ENCODE peak calls at places on chromosomes 7 and 10, in seven cellular contexts. T, S, V, R, J, M and Z are unnamed samples.

GRCh38 chr10:28810062-28810870 is 132.9 kb downstream of the BAMBI start:
- DNase-seq in J (peak; percentile 53), R (no peak), S (peak; percentile 38), M (no peak), V (no peak), T (no peak), Z (no peak)

GRCh38 chr7:157704365-157704764 is 367.6 kb downstream of the DNAJB6 start:
- DNase-seq in V (no peak), R (no peak), T (no peak), S (no peak), J (no peak), M (no peak), Z (no peak)

GRCh38 chr10:22022257-22023051 is 18.9 kb upstream of the DNAJC1 start:
- DNase-seq in S (no peak), J (peak; percentile 88), M (no peak), V (no peak), R (peak; percentile 28), T (no peak), Z (peak; percentile 13)

GRCh38 chr10:125707852-125708468 is 11.5 kb upstream of the EDRF1 start:
- DNase-seq in M (no peak), S (peak; percentile 35), J (peak; percentile 47), R (no peak), V (no peak), T (peak; percentile 65), Z (peak; percentile 6)

GRCh38 chr10:6070647-6071046 is 8.5 kb upstream of the IL2RA start:
- DNase-seq in J (no peak), R (no peak), V (no peak), T (no peak), M (no peak), S (no peak), Z (no peak)

GRCh38 chr10:114607358-114607998 is 50.6 kb downstream of the ABLIM1 start:
- DNase-seq in J (peak; percentile 49), R (no peak), T (no peak), S (peak; percentile 56), M (no peak), V (peak; percentile 59), Z (no peak)

GRCh38 chr10:77837925-77838595 is 88.5 kb downstream of the DLG5 start:
- DNase-seq in R (no peak), V (no peak), S (no peak), T (no peak), M (no peak), J (no peak), Z (no peak)

GRCh38 chr10:102121739-102122372 is 1.7 kb upstream of the LDB1 start:
- DNase-seq in R (peak; percentile 50), J (peak; percentile 58), M (no peak), S (peak; percentile 69), T (no peak), V (no peak), Z (peak; percentile 49)

GRCh38 chr7:84637568-84638338 is 443.2 kb upstream of the SEMA3A start:
- DNase-seq in T (peak; percentile 92), V (no peak), M (no peak), J (peak; percentile 79), S (peak; percentile 90), R (no peak), Z (peak; percentile 92)

GRCh38 chr7:1192171-1192676 is 32.2 kb upstream of the ZFAND2A start:
- DNase-seq in T (peak; percentile 80), J (peak; percentile 93), R (no peak), S (peak; percentile 95), M (no peak), V (no peak), Z (peak; percentile 70)

GRCh38 chr7:66597472-66597871 is 31.2 kb upstream of the KCTD7 start:
- DNase-seq in S (no peak), J (no peak), R (no peak), V (no peak), M (no peak), T (no peak), Z (no peak)

GRCh38 chr10:33009244-33010131 is 51.5 kb upstream of the ITGB1 start:
- DNase-seq in S (no peak), M (no peak), V (no peak), J (no peak), R (no peak), T (no peak), Z (no peak)

GRCh38 chr7:69695998-69696657 is 97.9 kb downstream of the AUTS2 start:
- DNase-seq in S (no peak), V (no peak), M (no peak), T (no peak), J (no peak), R (no peak), Z (no peak)

GRCh38 chr10:121455377-121455776 is 142.9 kb downstream of the FGFR2 start:
- DNase-seq in J (no peak), M (no peak), S (no peak), R (peak; percentile 62), T (no peak), V (no peak), Z (no peak)

GRCh38 chr7:70710011-70710480 is 421.9 kb upstream of the GALNT17 start:
- DNase-seq in T (peak; percentile 84), R (no peak), J (peak; percentile 72), S (peak; percentile 76), M (no peak), V (no peak), Z (peak; percentile 85)

GRCh38 chr7:139730746-139731612 is 46.8 kb downstream of the HIPK2 start:
- DNase-seq in M (no peak), T (peak; percentile 29), J (peak; percentile 90), V (peak; percentile 71), R (no peak), S (peak; percentile 72), Z (peak; percentile 58)

GRCh38 chr10:69290993-69291392 is 12.7 kb downstream of the HK1 start:
- DNase-seq in R (no peak), T (no peak), M (no peak), S (no peak), V (no peak), J (no peak), Z (no peak)

GRCh38 chr10:8049874-8050560 is 4.5 kb upstream of the GATA3 start:
- DNase-seq in R (no peak), T (no peak), S (no peak), V (no peak), M (no peak), J (no peak), Z (no peak)

GRCh38 chr7:144787127-144787526 is 48.7 kb downstream of the TPK1 start:
- DNase-seq in R (no peak), S (no peak), J (no peak), T (no peak), M (no peak), V (no peak), Z (no peak)

GRCh38 chr7:47444376-47445098 is 137.4 kb downstream of the TNS3 start:
- DNase-seq in S (no peak), T (peak; percentile 35), J (peak; percentile 39), V (no peak), M (no peak), R (peak; percentile 49), Z (peak; percentile 44)

GRCh38 chr10:71657604-71658348 is 61.8 kb downstream of the C10orf105 start:
- DNase-seq in M (no peak), T (no peak), J (no peak), V (no peak), S (no peak), R (peak; percentile 47), Z (no peak)

GRCh38 chr10:122060250-122060649 is 71.3 kb downstream of the TACC2 start:
- DNase-seq in M (no peak), R (no peak), J (peak; percentile 31), S (peak; percentile 49), V (no peak), T (no peak), Z (peak; percentile 33)

DNA sequence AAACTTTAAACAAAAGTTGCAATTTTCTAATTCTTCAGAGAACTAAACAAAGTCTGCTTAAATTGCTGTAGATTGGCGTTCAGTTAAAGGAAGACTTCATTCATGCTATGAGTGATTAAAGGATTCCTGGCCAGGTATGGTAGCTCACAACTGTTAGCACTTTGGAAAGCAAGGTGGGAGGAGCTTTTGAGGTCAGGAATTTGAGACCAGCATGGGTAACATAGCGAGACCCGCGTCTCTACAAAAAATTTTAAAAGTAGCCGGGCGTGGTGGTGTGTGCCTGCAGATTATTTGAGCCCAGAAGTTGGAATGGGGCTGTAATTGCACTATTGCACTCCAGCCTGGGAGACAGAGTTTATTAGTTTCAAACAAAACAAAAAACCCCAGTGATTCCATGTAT is 13.5 kb upstream of the SCRN1 start:
- DNase-seq in M (no peak), R (no peak), J (no peak), V (no peak), T (no peak), S (no peak), Z (no peak)
- TF ChIP-seq CTCF in M (no peak), R (no peak), J (no peak), V (no peak), T (no peak), S (no peak), Z (no peak)

DNA sequence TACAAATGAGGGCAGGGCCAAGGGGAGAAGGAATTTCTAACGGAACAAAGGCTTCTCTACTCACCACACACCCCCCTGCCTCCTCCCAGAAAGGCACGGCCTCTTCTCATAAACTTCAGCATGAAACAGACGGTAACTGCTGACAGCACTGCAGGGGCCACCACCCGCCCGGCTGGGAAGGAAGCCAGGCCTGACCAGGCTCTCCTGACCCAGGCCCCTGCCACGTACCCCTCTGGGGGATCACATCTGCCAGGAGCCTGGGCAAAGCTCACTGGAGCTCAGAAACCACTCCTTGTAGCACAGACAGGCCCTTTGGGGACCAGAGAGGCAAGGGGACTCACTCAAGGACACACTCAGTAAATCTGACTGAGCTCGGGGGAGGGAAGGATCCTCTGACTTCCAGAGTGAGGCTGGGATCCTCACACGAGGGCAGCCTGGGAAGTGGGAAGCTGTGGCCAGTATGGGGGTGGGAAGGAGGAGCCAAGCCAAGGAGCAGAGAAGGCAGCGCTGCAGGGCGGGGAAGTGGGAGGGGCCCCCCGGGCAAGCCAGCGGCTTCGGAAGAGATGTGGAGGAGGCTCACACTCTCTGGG is 46.1 kb downstream of the ZCCHC24 start:
- DNase-seq in S (peak; percentile 95), V (peak; percentile 76), M (peak; percentile 89), R (peak; percentile 77), T (peak; percentile 20), J (peak; percentile 98), Z (peak; percentile 98)
- H3K4me3 ChIP-seq in S (no peak overlapping the region), V (no peak overlapping the region), M (peak overlapping the region; percentile 25), R (no peak overlapping the region), T (no peak overlapping the region), J (peak overlapping the region; percentile 45), Z (peak overlapping the region; percentile 42)

GRCh38 chr10:14035506-14035905 is 295.2 kb downstream of the FRMD4A start:
- DNase-seq in V (no peak), M (no peak), S (no peak), T (no peak), J (no peak), R (peak; percentile 47), Z (no peak)

GRCh38 chr10:14036233-14036632 is 294.5 kb downstream of the FRMD4A start:
- DNase-seq in T (no peak), J (no peak), V (no peak), S (no peak), M (no peak), R (no peak), Z (no peak)

GRCh38 chr10:14032406-14032998 is 298.2 kb downstream of the FRMD4A start:
- DNase-seq in S (no peak), R (peak; percentile 45), M (no peak), J (no peak), T (no peak), V (no peak), Z (no peak)
- TF ChIP-seq CTCF in S (peak; percentile 51), R (peak; percentile 65), M (peak; percentile 62), J (peak; percentile 62), T (peak; percentile 84), V (peak; percentile 56), Z (peak; percentile 66)

DNA sequence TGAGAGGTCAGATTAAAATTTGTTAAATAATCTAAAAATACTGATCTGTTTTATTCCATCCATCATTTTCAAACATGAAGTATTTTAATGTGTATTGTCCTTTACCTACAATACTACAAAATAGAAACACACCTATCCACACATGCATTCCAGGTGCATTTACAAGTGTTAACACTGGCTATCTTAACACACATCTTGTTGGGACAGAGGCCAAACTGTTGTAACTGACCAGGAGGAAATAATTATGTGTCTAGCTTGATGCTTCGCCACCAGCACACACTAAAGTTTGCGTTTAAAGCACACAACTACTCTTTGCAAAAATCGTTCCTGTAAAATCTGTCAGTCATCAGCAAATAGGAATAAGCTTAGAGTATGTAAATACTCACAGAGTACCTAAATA is 2.8 kb downstream of the PANK1 start:
- DNase-seq in M (no peak), T (no peak), J (no peak), S (no peak), R (no peak), V (no peak), Z (no peak)
- H3K4me3 ChIP-seq in M (no peak overlapping the region), T (no peak overlapping the region), J (no peak overlapping the region), S (no peak overlapping the region), R (no peak overlapping the region), V (peak overlapping the region; percentile 85), Z (no peak overlapping the region)